ENCODE peak calls at places on chromosome X, in nine cellular contexts. C is adrenal gland, M is fibroblast of lung, S is Peyer's patch, B is IMR-90, L is SK-N-SH, G is heart left ventricle, Z is HCT116, I is mucosa of descending colon. V is an unnamed sample.

GRCh38 chrX:75623535-75623934 is 100.7 kb upstream of the ZDHHC15 start:
- DNase-seq in C (no peak), M (no peak), S (no peak), B (no peak), L (no peak), G (no peak), Z (no peak), I (no peak), V (no peak)

GRCh38 chrX:48465336-48465933 is 4.6 kb downstream of the SLC38A5 start:
- DNase-seq in C (no peak), M (peak; percentile 91), S (no peak), B (peak; percentile 96), L (peak; percentile 39), G (no peak), Z (no peak), I (no peak), V (no peak)

GRCh38 chrX:1321689-1322088 is 14.9 kb upstream of the IL3RA start:
- DNase-seq in C (no peak), M (no peak), S (no peak), B (no peak), L (no peak), G (peak; percentile 0), Z (no peak), I (no peak), V (no peak)

GRCh38 chrX:145821291-145821897 is 3.8 kb downstream of the SLITRK2 start:
- DNase-seq in C (no peak), M (peak; percentile 45), S (no peak), B (no peak), L (no peak), G (peak; percentile 51), Z (no peak), I (no peak), V (no peak)

GRCh38 chrX:3435057-3435456 is 88.6 kb upstream of the MXRA5 start:
- DNase-seq in C (no peak), M (no peak), S (no peak), B (no peak), L (no peak), G (no peak), Z (no peak), I (no peak), V (no peak)

GRCh38 chrX:128634754-128635153 is 582.6 kb upstream of the ACTRT1 start:
- DNase-seq in C (no peak), M (no peak), S (no peak), B (no peak), L (no peak), G (no peak), Z (no peak), I (no peak), V (no peak)

GRCh38 chrX:2434270-2434669 is 66.5 kb downstream of the DHRSX start:
- DNase-seq in C (no peak), M (no peak), S (no peak), B (no peak), L (no peak), G (peak; percentile 9), Z (no peak), I (no peak), V (no peak)

GRCh38 chrX:109716431-109717028 is 16.5 kb downstream of the ACSL4 start:
- DNase-seq in C (no peak), M (peak; percentile 43), S (no peak), B (peak; percentile 31), L (no peak), G (no peak), Z (no peak), I (no peak), V (no peak)

GRCh38 chrX:19846995-19847790 is 40.2 kb downstream of the SH3KBP1 start:
- DNase-seq in C (peak; percentile 84), M (peak; percentile 80), S (no peak), B (peak; percentile 89), L (no peak), G (no peak), Z (no peak), I (no peak), V (no peak)

GRCh38 chrX:32530802-32531403 is 680.4 kb downstream of the DMD start:
- DNase-seq in C (peak; percentile 50), M (peak; percentile 69), S (peak; percentile 48), B (peak; percentile 52), L (no peak), G (no peak), Z (no peak), I (peak; percentile 38), V (no peak)

GRCh38 chrX:141278306-141278705 is 36.0 kb upstream of the SPANXC start:
- DNase-seq in C (no peak), M (peak; percentile 32), S (no peak), B (peak; percentile 6), L (peak; percentile 38), G (no peak), Z (no peak), I (no peak), V (no peak)

GRCh38 chrX:69387559-69388487 is 116.3 kb upstream of the NALF2 start:
- DNase-seq in C (peak; percentile 56), M (peak; percentile 23), S (peak; percentile 50), B (peak; percentile 21), L (peak; percentile 78), G (no peak), Z (peak; percentile 31), I (peak; percentile 23), V (peak; percentile 33)

GRCh38 chrX:17828156-17828555 is 32.9 kb downstream of the RAI2 start:
- DNase-seq in C (no peak), M (no peak), S (no peak), B (no peak), L (no peak), G (no peak), Z (no peak), I (no peak), V (no peak)

GRCh38 chrX:120732461-120732860 is 102.6 kb upstream of the C1GALT1C1 start:
- DNase-seq in C (no peak), M (no peak), S (no peak), B (no peak), L (no peak), G (no peak), Z (no peak), I (no peak), V (no peak)

GRCh38 chrX:131792789-131793462 is 230.2 kb upstream of the STK26 start:
- DNase-seq in C (no peak), M (no peak), S (peak; percentile 96), B (peak; percentile 93), L (peak; percentile 68), G (no peak), Z (no peak), I (no peak), V (peak; percentile 17)

GRCh38 chrX:103343105-103343504 is 13.1 kb downstream of the TCEAL7 start:
- DNase-seq in C (peak; percentile 81), M (peak; percentile 65), S (peak; percentile 68), B (peak; percentile 55), L (peak; percentile 44), G (no peak), Z (peak; percentile 16), I (peak; percentile 70), V (peak; percentile 35)

GRCh38 chrX:9921407-9921806 is 45.8 kb upstream of the CLDN34 start:
- DNase-seq in C (no peak), M (no peak), S (no peak), B (no peak), L (no peak), G (no peak), Z (no peak), I (no peak), V (no peak)

GRCh38 chrX:42220722-42221121 is 297.4 kb upstream of the CASK start:
- DNase-seq in C (no peak), M (no peak), S (no peak), B (no peak), L (no peak), G (no peak), Z (no peak), I (no peak), V (no peak)

GRCh38 chrX:42219231-42219630 is 295.9 kb upstream of the CASK start:
- DNase-seq in C (no peak), M (no peak), S (no peak), B (no peak), L (no peak), G (no peak), Z (no peak), I (no peak), V (no peak)

GRCh38 chrX:42220083-42220482 is 296.7 kb upstream of the CASK start:
- DNase-seq in C (no peak), M (no peak), S (no peak), B (no peak), L (no peak), G (no peak), Z (no peak), I (no peak), V (no peak)
- H3K4me1 ChIP-seq in C (no peaks in the 10 kb centered on the region), M (no peaks in the 10 kb centered on the region), S (no peaks in the 10 kb centered on the region), B (no peaks in the 10 kb centered on the region), L (no peaks in the 10 kb centered on the region), G (no peaks in the 10 kb centered on the region), Z (no peaks in the 10 kb centered on the region), I (no peaks in the 10 kb centered on the region), V (no peaks in the 10 kb centered on the region)

GRCh38 chrX:24306430-24306829 is 7.4 kb downstream of the SUPT20HL2 start:
- DNase-seq in C (no peak), M (no peak), S (no peak), B (no peak), L (no peak), G (no peak), Z (no peak), I (no peak), V (no peak)
- TF ChIP-seq CTCF in C (no peak), M (no peak), S (no peak), B (no peak), L (no peak), G (no peak), Z (no peak), I (no peak), V (no peak)

GRCh38 chrX:15804563-15804962 is 14.3 kb downstream of the ZRSR2 start:
- DNase-seq in C (no peak), M (no peak), S (no peak), B (no peak), L (no peak), G (no peak), Z (no peak), I (no peak), V (no peak)
- H3K4me3 ChIP-seq in C (no peak overlapping the region), M (no peak overlapping the region), S (no peak overlapping the region), B (no peak overlapping the region), L (no peak overlapping the region), G (no peak overlapping the region), Z (no peak overlapping the region), I (no peak overlapping the region), V (no peak overlapping the region)

DNA sequence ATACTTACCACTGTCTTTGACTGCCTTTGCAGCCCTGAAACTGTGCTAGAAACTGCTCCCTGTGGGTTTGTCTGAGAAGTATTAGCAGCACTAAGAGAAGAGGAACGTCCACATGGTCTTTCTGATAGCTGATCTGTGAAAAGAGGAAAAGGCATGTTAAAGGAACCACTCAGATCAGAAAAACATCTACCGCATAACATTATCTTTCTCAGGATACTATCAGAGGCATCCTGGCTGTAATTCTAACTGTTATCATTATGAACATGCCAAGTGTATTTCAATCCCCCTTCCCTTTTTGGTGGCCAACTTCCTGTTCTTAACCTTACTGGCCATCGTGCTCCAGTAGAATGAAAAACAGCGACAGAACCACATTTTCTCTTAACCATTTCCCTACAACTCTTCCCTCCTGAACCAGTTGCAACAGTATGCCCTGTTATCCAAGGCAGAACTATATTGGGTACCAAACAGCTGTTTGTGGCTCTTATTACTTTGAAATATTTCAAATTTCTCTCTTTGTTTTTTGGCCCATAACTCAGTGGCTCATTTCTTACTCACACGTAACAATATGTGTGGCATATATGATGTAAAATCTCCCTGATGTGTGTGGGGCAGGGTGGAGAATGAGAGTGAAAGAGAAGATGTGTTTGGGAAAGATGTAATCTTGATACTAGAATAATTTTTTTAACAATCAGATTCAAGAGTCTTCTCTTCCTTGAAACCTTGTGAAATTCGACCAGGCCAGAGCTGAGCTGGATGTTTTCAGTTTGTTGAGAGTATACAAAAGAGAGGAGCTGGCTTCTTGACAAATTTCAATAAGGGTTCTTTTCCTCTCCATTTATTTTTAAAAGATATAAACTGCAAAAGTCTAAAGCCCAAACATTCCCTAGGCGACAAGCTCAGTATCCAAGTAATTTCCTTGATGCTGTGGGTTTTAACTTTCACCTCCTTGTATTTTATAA is 35.2 kb downstream of the ARHGEF6 start:
- DNase-seq in C (no peak), M (peak; percentile 33), S (no peak), B (no peak), L (no peak), G (no peak), Z (no peak), I (no peak), V (no peak)
- H3K4me1 ChIP-seq in C (no peaks in the 10 kb centered on the region), M (peaks cover 3% of the 10 kb centered on the region), S (no peaks in the 10 kb centered on the region), B (no peaks in the 10 kb centered on the region), L (no peaks in the 10 kb centered on the region), G (no peaks in the 10 kb centered on the region), Z (no peaks in the 10 kb centered on the region), I (no peaks in the 10 kb centered on the region), V (peaks cover 59% of the 10 kb centered on the region)

V was measured in heart right ventricle.